ENCODE peak calls at places on chromosomes 1 and 21, in seven cellular contexts. S is hippocampal formation; G is cardiac fibroblast; B is stimulated activated CD4-positive, alpha-beta T cell treated with anti-CD3 and anti-CD28 coated beads, Interleukin-12 subunit alpha, Interleukin-12 subunit beta, amount 100 ng/mL, for 4 hours; C is NCI-H1092; D is AG09309; A is substantia nigra. T is an unnamed sample.

GRCh38 chr1:76336951-76337371 is 262.4 kb downstream of the ST6GALNAC3 start:
- DNase-seq in S (peak; percentile 67), G (peak; percentile 73), B (no peak), C (peak; percentile 83), D (peak; percentile 70), A (peak; percentile 11), T (no peak)

GRCh38 chr1:9341301-9341845 is 48.7 kb downstream of the SPSB1 start:
- DNase-seq in S (no peak), G (no peak), B (no peak), C (no peak), D (no peak), A (no peak), T (no peak)

GRCh38 chr1:150151291-150152181 is 1.8 kb downstream of the PLEKHO1 start:
- DNase-seq in S (no peak), G (no peak), B (peak; percentile 48), C (no peak), D (no peak), A (no peak), T (no peak)

GRCh38 chr1:93140106-93140505 is 40.1 kb downstream of the TMED5 start:
- DNase-seq in S (no peak), G (peak; percentile 73), B (no peak), C (no peak), D (no peak), A (no peak), T (no peak)

GRCh38 chr1:26340047-26340481 is 13.9 kb downstream of the CRYBG2 start:
- DNase-seq in S (no peak), G (no peak), B (no peak), C (no peak), D (no peak), A (no peak), T (no peak)

GRCh38 chr21:42417533-42417932 is 13.8 kb downstream of the UBASH3A start:
- DNase-seq in S (no peak), G (no peak), B (no peak), C (no peak), D (no peak), A (no peak), T (no peak)

GRCh38 chr1:26791626-26792025 is 3.9 kb downstream of the PIGV start:
- DNase-seq in S (no peak), G (no peak), B (no peak), C (no peak), D (no peak), A (no peak), T (no peak)

GRCh38 chr1:228314315-228314657 is 92.3 kb downstream of the TRIM11 start:
- DNase-seq in S (no peak), G (no peak), B (no peak), C (no peak), D (no peak), A (no peak), T (no peak)

GRCh38 chr1:212485895-212486590 is 53.3 kb downstream of the NENF start:
- DNase-seq in S (no peak), G (peak; percentile 97), B (no peak), C (peak; percentile 60), D (peak; percentile 84), A (no peak), T (peak; percentile 56)

GRCh38 chr1:232260861-232261260 is 369.1 kb downstream of the SIPA1L2 start:
- DNase-seq in S (no peak), G (no peak), B (no peak), C (no peak), D (no peak), A (no peak), T (peak; percentile 22)

GRCh38 chr21:33949516-33950424 is 34.2 kb upstream of the ATP5PO start:
- DNase-seq in S (no peak), G (no peak), B (no peak), C (no peak), D (no peak), A (no peak), T (no peak)

GRCh38 chr1:110346690-110347089 is 7.5 kb downstream of the RBM15 start:
- DNase-seq in S (no peak), G (no peak), B (no peak), C (no peak), D (no peak), A (no peak), T (no peak)

GRCh38 chr1:41620365-41621169 is 136.1 kb upstream of the EDN2 start:
- DNase-seq in S (no peak), G (no peak), B (no peak), C (no peak), D (no peak), A (no peak), T (no peak)

GRCh38 chr1:156475568-156476500 is 24.7 kb downstream of the MEF2D start:
- DNase-seq in S (peak; percentile 71), G (peak; percentile 52), B (no peak), C (no peak), D (peak; percentile 62), A (peak; percentile 27), T (no peak)

GRCh38 chr1:183218039-183218618 is 32.1 kb downstream of the LAMC2 start:
- DNase-seq in S (no peak), G (no peak), B (no peak), C (peak; percentile 57), D (no peak), A (no peak), T (peak; percentile 49)

GRCh38 chr21:38760762-38761155 is 45.0 kb upstream of the ETS2 start:
- DNase-seq in S (no peak), G (no peak), B (no peak), C (no peak), D (no peak), A (no peak), T (no peak)

GRCh38 chr1:221169447-221169889 is 290.2 kb downstream of the HLX start:
- DNase-seq in S (no peak), G (peak; percentile 32), B (no peak), C (no peak), D (no peak), A (no peak), T (no peak)

GRCh38 chr1:165884690-165885304 is 57.4 kb downstream of the UCK2 start:
- DNase-seq in S (no peak), G (peak; percentile 44), B (no peak), C (no peak), D (no peak), A (no peak), T (no peak)

GRCh38 chr21:29265690-29266479 is 32.8 kb upstream of the BACH1 start:
- DNase-seq in S (no peak), G (peak; percentile 65), B (peak; percentile 36), C (no peak), D (no peak), A (no peak), T (no peak)

GRCh38 chr1:119686661-119687060 is 25.1 kb upstream of the PHGDH start:
- DNase-seq in S (no peak), G (no peak), B (no peak), C (no peak), D (no peak), A (no peak), T (no peak)

GRCh38 chr1:1355376-1355775 is 3.0 kb downstream of the MXRA8 start:
- DNase-seq in S (no peak), G (no peak), B (no peak), C (no peak), D (no peak), A (no peak), T (peak; percentile 11)

GRCh38 chr1:22024485-22025367 is 23.3 kb downstream of the CELA3A start:
- DNase-seq in S (peak; percentile 67), G (peak; percentile 83), B (peak; percentile 50), C (peak; percentile 86), D (no peak), A (peak; percentile 55), T (peak; percentile 62)

GRCh38 chr1:84619383-84620093 is 45.3 kb upstream of the CTBS start:
- DNase-seq in S (no peak), G (peak; percentile 89), B (peak; percentile 41), C (no peak), D (no peak), A (peak; percentile 5), T (peak; percentile 54)

GRCh38 chr1:117146570-117147340 is 25.2 kb upstream of the TRIM45 start:
- DNase-seq in S (no peak), G (peak; percentile 87), B (no peak), C (no peak), D (peak; percentile 78), A (no peak), T (no peak)

GRCh38 chr1:64505232-64505943 is 35.5 kb downstream of the CACHD1 start:
- DNase-seq in S (no peak), G (no peak), B (peak; percentile 45), C (no peak), D (no peak), A (no peak), T (peak; percentile 52)

GRCh38 chr1:42941640-42942330 is 16.9 kb downstream of the SLC2A1 start:
- DNase-seq in S (peak; percentile 51), G (peak; percentile 92), B (no peak), C (no peak), D (peak; percentile 67), A (no peak), T (no peak)

GRCh38 chr1:214551436-214552173 is at the start of gene PTPN14:
- DNase-seq in S (peak; percentile 42), G (peak; percentile 94), B (no peak), C (peak; percentile 23), D (peak; percentile 80), A (peak; percentile 48), T (peak; percentile 54)

GRCh38 chr1:22313321-22313720 is 138.3 kb upstream of the ZBTB40 start:
- DNase-seq in S (no peak), G (no peak), B (no peak), C (no peak), D (no peak), A (no peak), T (no peak)